ENCODE peak calls at places on chromosomes 5 and 9, in ten cellular contexts. V is CD8-positive, alpha-beta T cell; A is spleen; J is upper lobe of left lung; W is tibial nerve; G is suprapubic skin; D is IMR-90; P is tibial artery; E is heart left ventricle; Z is A549. F is an unnamed sample.

GRCh38 chr5:102807878-102808502 is 52.9 kb downstream of the PAM start:
- DNase-seq in V (no peak), A (no peak), J (no peak), W (no peak), G (no peak), D (peak; percentile 79), P (no peak), E (no peak), Z (no peak), F (no peak)

GRCh38 chr9:91334053-91334452 is 27.7 kb downstream of the AUH start:
- DNase-seq in V (no peak), A (no peak), J (no peak), W (no peak), G (no peak), D (peak; percentile 29), P (no peak), E (no peak), Z (no peak), F (no peak)

GRCh38 chr9:89863141-89863540 is 258.3 kb downstream of the GADD45G start:
- DNase-seq in V (no peak), A (peak; percentile 30), J (no peak), W (no peak), G (no peak), D (no peak), P (peak; percentile 40), E (no peak), Z (no peak), F (no peak)

GRCh38 chr9:82797539-82797938 is 265.4 kb downstream of the RASEF start:
- DNase-seq in V (no peak), A (no peak), J (no peak), W (no peak), G (no peak), D (no peak), P (no peak), E (peak; percentile 21), Z (no peak), F (no peak)

GRCh38 chr9:137320555-137321384 is 18.7 kb upstream of the NRARP start:
- DNase-seq in V (no peak), A (peak; percentile 90), J (no peak), W (no peak), G (no peak), D (no peak), P (peak; percentile 63), E (peak; percentile 56), Z (no peak), F (no peak)

GRCh38 chr5:1199649-1200494 is 1.5 kb upstream of the SLC6A19 start:
- DNase-seq in V (no peak), A (no peak), J (no peak), W (no peak), G (no peak), D (no peak), P (no peak), E (no peak), Z (no peak), F (no peak)

GRCh38 chr9:93040409-93040808 is 18.1 kb upstream of the SUSD3 start:
- DNase-seq in V (no peak), A (no peak), J (no peak), W (no peak), G (no peak), D (no peak), P (no peak), E (no peak), Z (no peak), F (no peak)

GRCh38 chr9:87269777-87270176 is 227.9 kb upstream of the DAPK1 start:
- DNase-seq in V (no peak), A (no peak), J (no peak), W (no peak), G (no peak), D (no peak), P (no peak), E (no peak), Z (no peak), F (no peak)

GRCh38 chr5:32455311-32455710 is 10.8 kb upstream of the ZFR start:
- DNase-seq in V (no peak), A (no peak), J (no peak), W (no peak), G (no peak), D (no peak), P (no peak), E (no peak), Z (no peak), F (no peak)

GRCh38 chr9:115015018-115015635 is 84.7 kb upstream of the TNFSF8 start:
- DNase-seq in V (no peak), A (no peak), J (peak; percentile 26), W (no peak), G (no peak), D (peak; percentile 64), P (no peak), E (no peak), Z (peak; percentile 78), F (no peak)

GRCh38 chr9:121921444-121921843 is 171.7 kb downstream of the TTLL11 start:
- DNase-seq in V (no peak), A (no peak), J (no peak), W (no peak), G (no peak), D (peak; percentile 31), P (no peak), E (no peak), Z (no peak), F (no peak)

DNA sequence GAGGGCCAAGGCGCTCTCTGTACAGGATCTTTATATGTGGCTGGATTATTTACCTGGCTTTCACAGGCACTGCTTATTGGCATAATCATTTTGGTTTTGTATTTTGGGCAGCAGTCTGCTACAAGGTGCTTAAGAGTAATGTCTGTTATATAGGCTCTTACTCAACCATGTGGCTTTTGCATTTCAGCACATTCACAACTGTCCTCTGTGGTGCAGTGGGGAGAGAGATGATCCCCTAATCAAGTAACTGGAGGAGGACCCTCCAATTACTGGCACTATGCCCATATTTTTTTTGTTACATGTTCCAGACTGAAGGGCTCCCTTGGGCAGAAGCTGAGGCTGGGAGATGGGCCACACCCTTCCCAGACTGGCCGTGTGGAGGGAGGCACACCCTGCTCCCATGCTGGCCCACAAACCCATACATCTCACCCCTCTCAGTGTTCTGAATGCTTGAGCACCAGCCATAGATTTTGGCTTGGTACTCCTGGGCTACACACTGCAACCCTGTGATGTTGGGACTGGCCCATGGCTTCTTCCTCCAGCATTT is 173.5 kb downstream of the FAM174A start:
- DNase-seq in V (no peak), A (no peak), J (no peak), W (no peak), G (no peak), D (no peak), P (no peak), E (no peak), Z (no peak), F (no peak)
- H3K27ac ChIP-seq in V (no peak overlapping the region), A (no peak overlapping the region), J (no peak overlapping the region), W (no peak overlapping the region), G (no peak overlapping the region), D (no peak overlapping the region), P (no peak overlapping the region), E (no peak overlapping the region), Z (no peak overlapping the region), F (no peak overlapping the region)

GRCh38 chr5:136516617-136517016 is 151.3 kb upstream of the TRPC7 start:
- DNase-seq in V (no peak), A (no peak), J (no peak), W (no peak), G (no peak), D (no peak), P (no peak), E (no peak), Z (no peak), F (no peak)

GRCh38 chr5:136518814-136519213 is 153.5 kb upstream of the TRPC7 start:
- DNase-seq in V (no peak), A (no peak), J (no peak), W (no peak), G (no peak), D (no peak), P (no peak), E (no peak), Z (no peak), F (no peak)

GRCh38 chr5:136517755-136518154 is 152.4 kb upstream of the TRPC7 start:
- DNase-seq in V (no peak), A (no peak), J (no peak), W (no peak), G (no peak), D (no peak), P (no peak), E (no peak), Z (no peak), F (no peak)

GRCh38 chr5:136521696-136522095 is 156.4 kb upstream of the TRPC7 start:
- DNase-seq in V (no peak), A (no peak), J (no peak), W (no peak), G (no peak), D (no peak), P (no peak), E (no peak), Z (no peak), F (no peak)

GRCh38 chr5:136518174-136518573 is 152.8 kb upstream of the TRPC7 start:
- DNase-seq in V (no peak), A (no peak), J (no peak), W (no peak), G (no peak), D (no peak), P (no peak), E (no peak), Z (no peak), F (no peak)
- TF ChIP-seq CTCF in V (no peak), A (no peak), J (no peak), W (no peak), G (no peak), D (no peak), P (no peak), E (no peak), Z (no peak), F (no peak)

GRCh38 chr5:136686192-136686872 is 321.0 kb upstream of the TRPC7 start:
- DNase-seq in V (no peak), A (no peak), J (no peak), W (no peak), G (no peak), D (peak; percentile 26), P (no peak), E (no peak), Z (no peak), F (no peak)
- H3K9me3 ChIP-seq in V (no peaks in the 10 kb centered on the region), A (peaks cover 61% of the 10 kb centered on the region), J (peaks cover 6% of the 10 kb centered on the region), W (no peaks in the 10 kb centered on the region), G (peaks cover 7% of the 10 kb centered on the region), D (peaks cover 9% of the 10 kb centered on the region), P (no peaks in the 10 kb centered on the region), E (peaks cover 14% of the 10 kb centered on the region), Z (no peaks in the 10 kb centered on the region), F (peaks cover 21% of the 10 kb centered on the region)

GRCh38 chr5:78252715-78253114 is 41.8 kb downstream of the AP3B1 start:
- DNase-seq in V (no peak), A (no peak), J (no peak), W (no peak), G (no peak), D (no peak), P (no peak), E (no peak), Z (no peak), F (no peak)
- H3K27ac ChIP-seq in V (no peak overlapping the region), A (no peak overlapping the region), J (no peak overlapping the region), W (no peak overlapping the region), G (no peak overlapping the region), D (no peak overlapping the region), P (no peak overlapping the region), E (no peak overlapping the region), Z (no peak overlapping the region), F (no peak overlapping the region)